ENCODE peak calls at places on chromosomes 4 and X, in nine cellular contexts. Y is tibial nerve, G is IMR-90, A is body of pancreas, Z is heart left ventricle, B is sigmoid colon, P is testis, X is esophagus squamous epithelium, I is right lobe of liver. H is an unnamed sample. For H3K4me1 and H3K27me3, the result is how much of the 10 kb centered on the place peaks cover.

GRCh38 chrX:44904542-44905115 is 31.6 kb downstream of the KDM6A start:
- DNase-seq in A (no peak), Z (no peak), B (no peak), I (no peak), P (no peak), Y (no peak), G (no peak), X (no peak), H (no peak)

GRCh38 chr4:3236326-3236878 is 12.6 kb upstream of the MSANTD1 start:
- DNase-seq in I (peak), P (no peak), B (no peak), A (no peak), G (no peak), Z (no peak), X (no peak), Y (no peak), H (no peak)

GRCh38 chr4:13642163-13642562 is 14.6 kb upstream of the BOD1L1 start:
- DNase-seq in Z (no peak), P (no peak), A (no peak), G (peak), X (no peak), Y (no peak), B (no peak), I (no peak), H (no peak)

GRCh38 chr4:142566780-142567179 is 279.3 kb downstream of the INPP4B start:
- DNase-seq in A (no peak), I (no peak), Z (no peak), X (no peak), P (no peak), B (no peak), G (no peak), Y (no peak), H (no peak)

GRCh38 chr4:142404191-142404611 is 441.9 kb downstream of the INPP4B start:
- DNase-seq in P (no peak), Z (peak), I (no peak), Y (no peak), G (peak), B (no peak), X (no peak), A (no peak), H (no peak)

GRCh38 chrX:23797371-23798128 is 14.6 kb downstream of the SAT1 start:
- DNase-seq in G (no peak), Z (no peak), A (no peak), X (no peak), B (no peak), Y (no peak), P (no peak), I (no peak), H (no peak)

GRCh38 chrX:17817242-17817641 is 43.9 kb downstream of the RAI2 start:
- DNase-seq in Z (no peak), B (no peak), G (no peak), A (no peak), I (no peak), Y (no peak), P (peak), X (no peak), H (no peak)

GRCh38 chr4:156188596-156188995 is 234.9 kb upstream of the CTSO start:
- DNase-seq in Z (no peak), G (no peak), Y (no peak), P (no peak), A (no peak), X (no peak), I (no peak), B (no peak), H (no peak)

GRCh38 chr4:36242629-36243354 is 1.5 kb downstream of the ARAP2 start:
- DNase-seq in P (peak), I (no peak), X (no peak), Z (no peak), Y (no peak), B (no peak), G (no peak), A (no peak), H (no peak)

GRCh38 chrX:123736333-123736921 is 3.6 kb upstream of the THOC2 start:
- DNase-seq in A (no peak), I (no peak), Y (no peak), P (no peak), G (peak), B (no peak), Z (no peak), X (no peak), H (no peak)

GRCh38 chr4:130335417-130336194 is 1239.7 kb downstream of the C4orf33 start:
- DNase-seq in Y (no peak), B (no peak), A (no peak), I (no peak), G (no peak), P (no peak), X (no peak), Z (no peak), H (no peak)

GRCh38 chr4:52372269-52372668 is 286.8 kb downstream of the USP46 start:
- DNase-seq in I (no peak), P (no peak), Z (no peak), Y (no peak), B (no peak), G (no peak), A (no peak), X (no peak), H (no peak)

GRCh38 chr4:94413085-94413685 is 38.6 kb upstream of the PDLIM5 start:
- DNase-seq in B (no peak), I (no peak), G (peak), X (no peak), Y (no peak), P (no peak), A (no peak), Z (no peak), H (no peak)

GRCh38 chr4:159496248-159496647 is 393.4 kb downstream of the RAPGEF2 start:
- DNase-seq in P (no peak), B (no peak), Z (no peak), X (no peak), G (no peak), I (no peak), Y (no peak), A (no peak), H (no peak)

GRCh38 chrX:71253253-71254091 is 468 bp downstream of the ZMYM3 start:
- DNase-seq in I (no peak), Y (no peak), X (no peak), Z (peak), A (peak), P (peak), G (peak), B (no peak), H (peak)

GRCh38 chr4:132593717-132594400 is 555.2 kb upstream of the PCDH10 start:
- DNase-seq in P (no peak), X (no peak), G (no peak), Y (no peak), Z (no peak), B (no peak), I (no peak), A (no peak), H (no peak)

GRCh38 chrX:153873282-153874090 is 12.5 kb downstream of the L1CAM start:
- DNase-seq in A (no peak), X (no peak), I (no peak), P (no peak), Y (no peak), B (no peak), Z (no peak), G (no peak), H (no peak)

GRCh38 chr4:906311-907102 is 25.6 kb downstream of the GAK start:
- DNase-seq in I (peak), B (no peak), Z (no peak), Y (no peak), A (no peak), G (no peak), X (no peak), P (no peak), H (no peak)

GRCh38 chrX:2464677-2465166 is 36.1 kb downstream of the DHRSX start:
- DNase-seq in I (peak), P (peak), B (no peak), G (no peak), Y (no peak), A (no peak), X (no peak), Z (no peak), H (no peak)

GRCh38 chr4:54545663-54546424 is 111.9 kb upstream of the KIT start:
- DNase-seq in I (no peak), Z (no peak), X (no peak), B (no peak), G (peak), A (no peak), Y (no peak), P (no peak), H (peak)

GRCh38 chr4:81512945-81513584 is 41.4 kb upstream of the RASGEF1B start:
- DNase-seq in A (no peak), B (no peak), I (no peak), P (no peak), X (no peak), Z (no peak), Y (no peak), G (no peak), H (no peak)

GRCh38 chr4:152690706-152691651 is 11.2 kb upstream of the TMEM154 start:
- DNase-seq in Z (no peak), A (no peak), B (no peak), Y (no peak), P (no peak), I (no peak), G (no peak), X (no peak), H (no peak)

GRCh38 chrX:77723684-77724083 is 62.3 kb downstream of the ATRX start:
- DNase-seq in P (no peak), Z (no peak), X (no peak), Y (no peak), G (no peak), A (no peak), I (no peak), B (no peak), H (no peak)

GRCh38 chr4:93384211-93384610 is 444.3 kb upstream of the ATOH1 start:
- DNase-seq in X (no peak), Y (no peak), I (no peak), Z (no peak), B (no peak), A (no peak), G (peak), P (no peak), H (no peak)

GRCh38 chrX:69317721-69318120 is 152.5 kb upstream of the PJA1 start:
- DNase-seq in I (no peak), B (no peak), P (no peak), X (no peak), A (no peak), G (no peak), Z (no peak), Y (no peak), H (no peak)

GRCh38 chr4:81736324-81736723 is 264.6 kb upstream of the RASGEF1B start:
- DNase-seq in G (no peak), Y (no peak), A (no peak), I (no peak), Z (no peak), P (no peak), B (no peak), X (no peak), H (no peak)

GRCh38 chrX:71169586-71169985 is 24.9 kb downstream of the NLGN3 start:
- DNase-seq in P (no peak), A (no peak), X (no peak), Z (no peak), G (no peak), B (no peak), Y (no peak), I (no peak), H (no peak)

GRCh38 chrX:121642415-121642814 is 595.0 kb downstream of the GLUD2 start:
- DNase-seq in X (no peak), P (no peak), I (no peak), Y (no peak), Z (no peak), G (no peak), B (no peak), A (no peak), H (no peak)

GRCh38 chrX:110114260-110114776 is 111.4 kb downstream of the TMEM164 start:
- DNase-seq in P (no peak), G (no peak), Z (no peak), Y (no peak), X (no peak), A (no peak), I (no peak), B (no peak), H (no peak)

GRCh38 chrX:102138064-102138463 is 4.2 kb downstream of the TCEAL6 start:
- DNase-seq in Y (no peak), P (no peak), A (no peak), Z (no peak), B (no peak), X (no peak), G (no peak), I (no peak), H (no peak)

GRCh38 chrX:103398321-103398937 is 22.1 kb downstream of the BEX3 start:
- DNase-seq in G (peak), A (peak), B (no peak), X (no peak), I (no peak), Y (no peak), Z (no peak), P (no peak), H (no peak)

GRCh38 chr4:125420499-125420898 is 105.7 kb downstream of the FAT4 start:
- DNase-seq in Y (no peak), I (no peak), P (no peak), B (no peak), X (no peak), A (no peak), Z (no peak), G (no peak), H (no peak)

GRCh38 chr4:152171556-152171955 is 364.3 kb downstream of the FBXW7 start:
- DNase-seq in B (no peak), G (no peak), Y (no peak), I (no peak), X (no peak), Z (no peak), P (no peak), A (no peak), H (no peak)

GRCh38 chrX:124098089-124098488 is 136.6 kb downstream of the STAG2 start:
- DNase-seq in Y (no peak), A (no peak), Z (no peak), X (no peak), G (peak), I (no peak), P (no peak), B (no peak), H (no peak)

GRCh38 chr4:36243355-36244256 is 708 bp downstream of the ARAP2 start:
- DNase-seq in X (peak), G (peak), Y (no peak), P (peak), I (peak), B (peak), Z (peak), A (peak), H (peak)

GRCh38 chr4:26779674-26780073 is 81.0 kb upstream of the STIM2 start:
- DNase-seq in G (peak), B (no peak), I (no peak), Y (no peak), A (no peak), Z (no peak), X (no peak), P (no peak), H (no peak)

DNA sequence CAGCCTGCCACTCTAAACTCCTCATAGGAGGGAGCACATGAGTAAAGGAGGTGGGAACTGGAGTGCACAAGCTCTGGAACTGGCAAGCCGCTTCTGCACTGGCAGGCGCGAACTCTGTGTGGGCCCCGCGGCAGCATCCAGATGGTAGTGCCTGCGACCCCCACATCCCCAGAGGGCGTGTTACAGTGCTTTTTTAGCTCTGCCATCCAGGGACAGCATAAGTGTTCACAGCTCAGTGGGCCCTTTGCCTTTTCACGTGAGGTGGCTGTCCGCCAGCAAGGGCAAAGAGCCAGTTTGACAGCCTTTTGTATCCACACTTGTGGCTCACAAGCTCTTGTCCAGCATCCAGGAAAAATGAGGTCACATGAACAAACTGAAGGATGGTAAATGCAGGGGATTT is 581.6 kb upstream of the DIAPH2 start:
- DNase-seq in X (no peak), Y (no peak), B (peak), A (no peak), P (no peak), G (no peak), I (peak), Z (no peak), H (no peak)
- TF ChIP-seq POLR2A in X (no peak), Y (no peak), B (no peak), A (no peak), P (no peak), G (no peak), I (no peak), Z (no peak), H (no peak)

GRCh38 chr4:37475087-37475486 is 211.1 kb downstream of the RELL1 start:
- DNase-seq in X (no peak), Y (no peak), B (no peak), Z (no peak), A (no peak), P (no peak), I (no peak), G (no peak), H (no peak)

GRCh38 chr4:37475776-37476175 is 210.4 kb downstream of the RELL1 start:
- DNase-seq in X (no peak), I (no peak), P (no peak), Y (no peak), A (no peak), Z (no peak), B (no peak), G (no peak), H (no peak)

GRCh38 chr4:37477126-37477525 is 209.1 kb downstream of the RELL1 start:
- DNase-seq in Y (no peak), B (no peak), I (no peak), X (no peak), Z (no peak), G (no peak), P (no peak), A (no peak), H (no peak)

GRCh38 chr4:37476691-37477090 is 209.5 kb downstream of the RELL1 start:
- DNase-seq in X (no peak), A (no peak), Y (no peak), P (no peak), Z (no peak), I (no peak), G (no peak), B (no peak), H (no peak)

DNA sequence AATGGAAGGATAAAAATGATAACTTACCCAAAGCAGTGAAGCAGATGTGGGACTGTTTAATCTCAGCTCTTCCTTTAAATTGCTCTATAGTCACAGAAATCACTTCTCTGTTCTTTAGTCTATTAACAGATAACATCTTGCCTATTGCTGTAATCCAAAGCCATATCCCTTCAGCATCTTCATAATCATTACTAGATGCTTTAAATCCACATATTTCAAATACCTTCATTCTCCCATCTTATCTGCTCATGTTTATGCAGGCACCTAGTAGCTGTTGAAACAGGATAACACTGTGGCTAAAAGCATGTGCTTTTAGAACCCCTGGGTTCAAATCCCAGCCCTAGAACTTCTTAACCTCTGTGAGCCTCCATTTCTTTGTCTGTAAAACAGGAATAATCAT is 209.9 kb downstream of the RELL1 start:
- DNase-seq in Z (no peak), I (no peak), Y (no peak), G (no peak), B (no peak), A (no peak), X (no peak), P (no peak), H (no peak)
- H3K4me1 ChIP-seq in Z (under half), I (under half), Y (under half), G (under half), B (under half), A (half or more), X (under half), P (under half), H (under half)

GRCh38 chr4:99485212-99485611 is 25.6 kb upstream of the C4orf17 start:
- DNase-seq in Y (no peak), I (no peak), B (no peak), Z (no peak), G (no peak), P (no peak), A (no peak), X (no peak), H (no peak)

DNA sequence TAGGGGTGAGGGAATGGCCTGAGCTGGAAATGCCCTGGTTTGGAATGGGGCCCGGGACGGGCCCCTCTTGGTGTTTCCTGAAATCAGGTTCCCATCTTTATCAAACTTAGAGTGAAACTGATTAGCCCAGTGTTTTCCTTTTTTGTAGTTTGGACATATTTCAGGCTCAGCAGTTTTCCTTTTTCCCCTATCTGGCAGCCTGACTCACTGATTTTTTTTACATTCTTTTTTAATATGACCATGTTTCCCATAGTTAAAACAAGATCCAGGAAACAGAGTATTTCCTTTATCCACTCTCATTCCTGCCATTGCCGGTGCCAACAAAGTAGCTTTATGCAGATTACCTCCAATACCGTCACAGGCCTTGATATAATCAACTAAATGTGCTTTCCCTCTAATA is 20.5 kb upstream of the C4orf17 start:
- DNase-seq in B (no peak), A (no peak), Y (no peak), G (no peak), Z (no peak), P (no peak), X (no peak), I (no peak), H (no peak)
- H3K27me3 ChIP-seq in B (under half), A (under half), Y (under half), G (under half), Z (under half), P (under half), X (under half), I (under half), H (under half)

GRCh38 chrX:119565110-119565663 is at the start of gene STEEP1:
- DNase-seq in I (peak), P (peak), A (peak), X (peak), Y (peak), Z (peak), B (peak), G (peak), H (peak)
- TF ChIP-seq POLR2A in I (no peak), P (no peak), A (no peak), X (no peak), Y (no peak), Z (no peak), B (no peak), G (peak), H (no peak)

GRCh38 chr4:182869697-182870096 is 47.5 kb downstream of the DCTD start:
- DNase-seq in P (no peak), Z (no peak), A (no peak), B (no peak), G (no peak), X (no peak), I (no peak), Y (no peak), H (no peak)
- H3K4me1 ChIP-seq in P (under half), Z (under half), A (under half), B (under half), G (under half), X (under half), I (under half), Y (under half), H (under half)

DNA sequence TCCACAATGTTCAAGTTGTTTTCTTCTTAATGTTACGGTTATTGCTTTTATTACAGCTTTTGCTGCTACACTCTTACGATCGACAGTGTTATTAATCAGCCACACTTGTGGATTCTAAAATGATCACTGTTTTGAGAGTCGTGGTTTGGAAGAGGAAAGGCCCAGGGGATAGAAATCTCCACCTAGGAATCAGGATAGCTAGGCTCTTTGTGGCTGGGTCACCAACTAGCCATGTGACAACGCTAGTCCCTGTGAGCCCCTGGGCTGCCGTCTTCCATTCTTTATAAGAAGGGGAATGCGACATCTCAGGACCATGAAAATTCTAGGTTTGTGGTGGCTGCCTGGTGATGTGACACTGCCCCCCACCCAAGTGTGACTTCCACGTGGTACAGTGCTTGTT is 380 bp downstream of the SLC34A2 start:
- DNase-seq in P (no peak), A (no peak), Z (no peak), Y (no peak), I (no peak), X (no peak), B (no peak), G (no peak), H (no peak)
- H3K27me3 ChIP-seq in P (under half), A (under half), Z (under half), Y (under half), I (under half), X (under half), B (under half), G (under half), H (under half)

H was measured in ovary.